ENCODE peak calls at places on chromosomes 1 and 21, in eight cellular contexts. H is lower leg skin, I is tibial nerve, V is IMR-90, M is breast epithelium, P is heart left ventricle, F is spleen, N is esophagus squamous epithelium. Y is an unnamed sample.

GRCh38 chr1:62208087-62208486 is 13.4 kb downstream of the L1TD1 start:
- DNase-seq in H (no peak), N (no peak), V (no peak), P (no peak), M (no peak), I (no peak), F (peak; percentile 34), Y (peak; percentile 28)

GRCh38 chr1:50266509-50266908 is 156.7 kb downstream of the DMRTA2 start:
- DNase-seq in N (no peak), H (peak; percentile 38), I (no peak), P (no peak), V (no peak), M (no peak), F (no peak), Y (no peak)

GRCh38 chr1:80924290-80924689 is 876.4 kb upstream of the ADGRL2 start:
- DNase-seq in N (no peak), H (no peak), P (no peak), M (no peak), V (no peak), I (no peak), F (no peak), Y (no peak)

GRCh38 chr1:113027449-113027848 is 45.5 kb upstream of the LRIG2 start:
- DNase-seq in M (no peak), F (no peak), I (no peak), H (no peak), P (no peak), V (no peak), N (no peak), Y (no peak)

GRCh38 chr1:182206628-182207239 is 145.2 kb upstream of the ZNF648 start:
- DNase-seq in N (no peak), F (no peak), V (no peak), P (peak; percentile 64), H (peak; percentile 82), I (peak; percentile 74), M (peak; percentile 37), Y (peak; percentile 91)

GRCh38 chr1:13687361-13687760 is 12.6 kb upstream of the PRDM2 start:
- DNase-seq in P (no peak), M (no peak), F (no peak), N (no peak), H (no peak), I (no peak), V (no peak), Y (no peak)

GRCh38 chr21:45265721-45266517 is 21.8 kb downstream of the POFUT2 start:
- DNase-seq in N (no peak), V (no peak), I (peak; percentile 9), H (no peak), P (no peak), F (peak; percentile 76), M (peak; percentile 11), Y (peak; percentile 58)

GRCh38 chr1:48469616-48470500 is 2.1 kb downstream of the SPATA6 start:
- DNase-seq in N (no peak), I (peak; percentile 32), H (peak; percentile 69), M (peak; percentile 63), F (peak; percentile 87), P (peak; percentile 72), V (peak; percentile 74), Y (peak; percentile 80)

GRCh38 chr1:150576367-150576711 is 3.1 kb downstream of the MCL1 start:
- DNase-seq in P (no peak), F (no peak), H (no peak), N (no peak), M (no peak), I (no peak), V (no peak), Y (no peak)

GRCh38 chr1:150575072-150575489 is 4.3 kb downstream of the MCL1 start:
- DNase-seq in V (no peak), H (no peak), N (no peak), I (no peak), M (no peak), F (no peak), P (no peak), Y (no peak)

GRCh38 chr1:150574260-150575071 is 4.9 kb downstream of the MCL1 start:
- DNase-seq in V (no peak), H (no peak), F (no peak), N (no peak), P (no peak), M (no peak), I (no peak), Y (no peak)

GRCh38 chr1:150575518-150576366 is 3.7 kb downstream of the MCL1 start:
- DNase-seq in N (no peak), F (no peak), I (no peak), V (peak; percentile 23), H (no peak), M (no peak), P (no peak), Y (no peak)

DNA sequence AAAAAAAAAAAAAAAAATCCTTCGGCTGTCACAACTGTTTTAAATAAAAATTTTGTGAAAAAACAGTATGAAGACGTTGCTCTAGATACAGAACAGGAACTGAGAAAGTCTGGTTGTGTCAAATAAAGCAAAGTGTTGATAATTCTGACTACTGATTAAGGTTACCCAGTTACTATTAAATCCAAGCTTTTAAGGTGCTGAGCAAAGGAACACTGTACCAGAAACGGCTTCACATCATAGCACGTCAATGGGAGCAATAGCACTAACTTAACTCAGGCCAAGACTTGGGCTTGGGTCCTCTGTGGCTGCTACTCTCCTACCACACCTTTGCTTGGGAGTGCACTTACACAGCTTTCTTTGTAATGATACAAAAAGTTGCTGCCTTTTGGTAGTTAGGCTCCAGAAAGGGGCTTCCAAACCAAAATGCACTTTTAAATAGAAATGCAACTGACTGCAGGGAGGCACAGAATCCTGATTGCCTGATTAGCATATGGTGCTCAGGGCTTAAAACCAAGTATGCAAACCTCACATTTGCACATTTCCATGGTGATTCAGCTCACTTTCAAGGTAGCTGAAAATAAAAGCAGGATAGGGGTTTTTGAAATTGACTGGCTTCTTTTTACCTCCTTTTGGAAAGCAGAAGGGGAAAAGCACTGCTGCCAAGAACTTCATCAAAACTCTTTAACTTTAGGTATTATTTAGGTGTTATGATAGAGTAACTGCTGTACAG is 6.3 kb downstream of the MCL1 start:
- DNase-seq in V (no peak), P (no peak), H (no peak), M (no peak), F (peak; percentile 3), I (no peak), N (no peak), Y (peak; percentile 57)
- TF ChIP-seq POLR2A in V (peak; percentile 85), P (no peak), H (no peak), M (peak; percentile 9), F (no peak), I (no peak), N (no peak), Y (no peak)

DNA sequence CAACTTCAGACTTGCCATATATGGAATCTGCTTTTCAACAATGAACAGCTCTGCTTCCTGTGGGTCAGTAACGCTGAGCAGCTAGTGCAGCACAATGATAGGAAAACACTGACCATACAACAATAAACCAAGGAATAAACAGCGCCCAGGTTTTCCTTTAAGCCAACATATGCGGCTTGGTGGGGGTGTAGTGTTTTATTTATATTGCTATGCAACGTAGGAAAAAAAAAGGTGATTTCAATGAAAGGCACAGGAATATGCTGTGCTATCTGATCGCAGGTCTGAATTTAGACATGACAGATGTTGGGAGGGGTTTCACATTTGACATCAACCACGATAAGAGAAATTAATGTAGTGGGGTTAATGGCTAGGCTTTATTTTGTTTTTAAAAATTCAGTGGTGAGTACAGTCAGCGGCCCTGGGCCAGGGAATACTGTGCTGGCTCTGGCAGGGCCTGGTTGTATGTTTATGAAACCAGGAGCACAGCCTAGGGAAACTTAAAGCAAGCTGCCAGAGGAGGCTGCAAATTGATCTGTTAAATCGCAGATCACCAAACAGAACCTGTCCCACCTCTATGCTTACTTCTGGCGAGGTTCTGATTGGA is 4.3 kb downstream of the TSPAN2 start:
- DNase-seq in N (no peak), M (no peak), I (no peak), H (no peak), P (no peak), V (peak; percentile 1), F (no peak), Y (peak; percentile 79)
- H3K4me3 ChIP-seq in N (no peak overlapping the region), M (no peak overlapping the region), I (no peak overlapping the region), H (no peak overlapping the region), P (no peak overlapping the region), V (no peak overlapping the region), F (no peak overlapping the region), Y (peak overlapping the region; percentile 21)

GRCh38 chr1:229627003-229627402 is 956 bp downstream of the URB2 start:
- DNase-seq in N (no peak), M (no peak), V (no peak), F (no peak), I (no peak), H (no peak), P (no peak), Y (no peak)

GRCh38 chr1:229624906-229625871 is 733 bp downstream of the TAF5L start:
- DNase-seq in N (no peak), I (no peak), F (peak; percentile 90), P (peak; percentile 78), H (peak; percentile 24), V (peak; percentile 58), M (peak; percentile 25), Y (peak; percentile 77)

GRCh38 chr1:229624521-229624905 is 1.4 kb downstream of the TAF5L start:
- DNase-seq in F (no peak), M (no peak), H (no peak), I (no peak), P (no peak), N (no peak), V (no peak), Y (no peak)

GRCh38 chr1:229623838-229624237 is 2.1 kb downstream of the TAF5L start:
- DNase-seq in P (no peak), I (no peak), V (no peak), H (no peak), F (no peak), N (no peak), M (no peak), Y (no peak)

DNA sequence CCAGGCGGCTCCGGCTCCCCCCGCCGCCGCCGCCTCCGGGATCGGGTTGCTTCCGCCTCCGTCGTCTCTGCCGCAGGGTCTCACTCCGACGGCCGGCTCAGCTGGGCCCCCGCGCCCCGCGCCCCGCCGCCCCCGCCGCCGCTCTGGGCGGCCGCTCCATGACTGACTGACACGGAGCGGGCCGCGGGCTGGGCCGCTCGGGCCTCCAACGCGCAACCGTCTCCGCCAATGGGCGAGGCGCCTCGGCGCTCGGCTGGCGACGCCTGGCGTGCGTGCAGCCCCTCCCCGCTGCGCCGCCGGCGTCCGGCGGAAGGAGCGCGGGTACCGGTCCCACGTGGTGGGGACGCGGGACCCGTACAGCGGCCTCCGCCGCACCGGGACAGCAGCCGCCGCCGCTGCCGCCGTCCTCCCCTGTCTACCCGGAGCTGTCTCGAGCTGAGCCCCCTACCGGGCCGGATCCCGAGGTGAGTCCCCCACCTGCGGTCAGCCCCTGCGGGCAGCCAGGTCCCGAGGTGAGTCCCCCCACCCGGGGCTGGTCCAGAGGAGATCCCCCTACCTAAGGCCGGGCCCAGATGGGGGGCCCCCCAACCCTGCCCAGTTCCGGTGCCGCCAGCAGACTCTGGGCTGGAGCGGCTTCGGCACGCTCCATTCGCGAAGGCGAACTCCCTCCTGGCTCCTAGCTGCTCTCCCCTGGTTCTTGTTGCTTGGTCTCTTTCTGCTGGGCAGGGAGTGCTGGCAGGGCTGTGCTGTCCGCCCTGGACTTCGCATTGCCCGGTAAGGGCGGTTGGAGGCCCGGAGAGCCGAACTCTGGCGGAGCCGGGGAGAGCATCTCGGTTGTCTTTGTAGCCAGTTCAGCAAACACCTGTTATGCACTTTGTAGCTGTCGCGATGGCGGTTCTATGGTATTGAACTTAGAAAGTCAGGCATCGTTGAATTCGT is at the start of the genes TAF5L and URB2:
- DNase-seq in N (peak; percentile 16), I (peak; percentile 62), P (peak; percentile 94), M (peak; percentile 73), V (peak; percentile 89), H (peak; percentile 72), F (peak; percentile 98), Y (peak; percentile 94)
- TF ChIP-seq POLR2A in N (no peak), I (peak; percentile 27), P (no peak), M (no peak), V (peak; percentile 67), H (no peak), F (no peak), Y (no peak)

GRCh38 chr1:17485280-17485679 is 45.8 kb upstream of the RCC2 start:
- DNase-seq in F (no peak), N (no peak), I (no peak), P (no peak), M (no peak), H (no peak), V (peak; percentile 10), Y (no peak)

GRCh38 chr1:17494114-17494729 is 45.3 kb upstream of the ARHGEF10L start:
- DNase-seq in F (peak; percentile 87), V (peak; percentile 69), N (no peak), H (no peak), I (peak; percentile 38), P (peak; percentile 82), M (no peak), Y (peak; percentile 83)

GRCh38 chr1:17486242-17486641 is 46.8 kb upstream of the RCC2 start:
- DNase-seq in N (no peak), F (no peak), P (peak; percentile 15), M (no peak), I (no peak), V (no peak), H (no peak), Y (no peak)

DNA sequence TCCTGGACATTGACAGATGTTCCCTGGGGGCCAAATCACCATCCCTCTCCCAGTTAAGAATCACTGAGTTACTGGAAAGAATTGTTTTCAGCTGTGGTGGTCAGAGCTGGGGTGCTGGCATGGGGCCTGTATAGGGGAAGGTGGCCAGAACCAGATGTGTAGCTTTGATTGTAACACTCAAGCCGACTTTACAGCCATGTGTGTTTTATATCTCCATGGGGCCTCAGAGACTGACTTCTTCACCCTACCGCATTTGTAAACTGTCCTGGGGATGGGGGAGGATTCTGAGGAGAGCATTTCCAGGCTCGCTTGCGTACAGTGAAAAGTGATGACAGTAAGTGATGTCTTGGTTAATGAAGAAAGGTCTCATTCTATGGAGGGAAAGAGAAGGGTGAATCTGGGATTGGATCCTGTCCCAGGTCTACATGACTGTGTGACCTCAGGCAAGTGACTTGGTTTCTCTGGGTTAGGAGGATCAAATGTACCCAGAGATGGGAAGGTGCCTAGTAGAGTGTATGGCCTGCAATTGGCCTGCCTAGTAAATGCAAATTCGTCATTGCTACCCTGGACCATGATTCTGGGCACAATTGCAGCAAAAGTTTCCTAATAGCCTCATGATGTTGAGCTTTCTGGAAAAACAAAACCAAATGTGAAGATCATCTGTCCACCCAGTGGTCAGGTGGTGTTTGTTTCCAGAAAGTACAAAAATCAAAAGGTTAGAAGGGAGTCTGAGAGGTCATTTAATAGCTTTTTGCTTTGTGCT is 49.7 kb upstream of the RCC2 start:
- DNase-seq in P (peak; percentile 0), N (no peak), H (no peak), I (no peak), F (no peak), V (peak; percentile 15), M (no peak), Y (no peak)
- H3K4me3 ChIP-seq in P (no peak overlapping the region), N (no peak overlapping the region), H (no peak overlapping the region), I (no peak overlapping the region), F (no peak overlapping the region), V (no peak overlapping the region), M (no peak overlapping the region), Y (no peak overlapping the region)